ENCODE peak calls at places on chromosomes 4 and X, in five cellular contexts. A is aorta, D is posterior cingulate gyrus, I is hepatocyte, G is C1 segment of cervical spinal cord. N is an unnamed sample.
A peak's percentile ranks its signal among the peaks of the same experiment; 100 is the strongest.

GRCh38 chrX:50967734-50968133 is 57.2 kb downstream of the BMP15 start:
- DNase-seq in A (no peak), D (no peak), I (no peak), G (no peak), N (no peak)

GRCh38 chr4:90025248-90025647 is 101.9 kb upstream of the CCSER1 start:
- DNase-seq in A (no peak), D (no peak), I (peak; percentile 21), G (no peak), N (no peak)

GRCh38 chr4:176791591-176792347 is 953 bp downstream of the VEGFC start:
- DNase-seq in A (peak; percentile 47), D (peak; percentile 67), I (peak; percentile 37), G (peak; percentile 9), N (peak; percentile 52)

GRCh38 chr4:121692261-121692660 is 4.5 kb downstream of the ANXA5 start:
- DNase-seq in A (no peak), D (no peak), I (no peak), G (no peak), N (no peak)

GRCh38 chr4:169383724-169384123 is 113.0 kb upstream of the SH3RF1 start:
- DNase-seq in A (no peak), D (no peak), I (no peak), G (no peak), N (no peak)

GRCh38 chrX:95318882-95319281 is 1365.8 kb upstream of the DIAPH2 start:
- DNase-seq in A (no peak), D (no peak), I (peak; percentile 11), G (no peak), N (no peak)

GRCh38 chrX:44035576-44035975 is 62.4 kb upstream of the NDP start:
- DNase-seq in A (no peak), D (no peak), I (no peak), G (no peak), N (no peak)

GRCh38 chr4:149835280-149835679 is 19.6 kb upstream of the IQCM start:
- DNase-seq in A (no peak), D (peak; percentile 43), I (no peak), G (no peak), N (no peak)

GRCh38 chr4:154626793-154627484 is 14.5 kb upstream of the FGG start:
- DNase-seq in A (peak; percentile 60), D (peak; percentile 84), I (peak; percentile 88), G (peak; percentile 55), N (peak; percentile 56)

GRCh38 chr4:170581322-170581721 is 491.6 kb upstream of the AADAT start:
- DNase-seq in A (no peak), D (no peak), I (no peak), G (no peak), N (no peak)

GRCh38 chr4:101693842-101694398 is 96.6 kb upstream of the BANK1 start:
- DNase-seq in A (no peak), D (no peak), I (no peak), G (no peak), N (no peak)

GRCh38 chr4:2079926-2080325 is 20.8 kb downstream of the NAT8L start:
- DNase-seq in A (no peak), D (peak; percentile 14), I (no peak), G (no peak), N (no peak)

GRCh38 chr4:184329235-184330007 is 111.7 kb upstream of the ENPP6 start:
- DNase-seq in A (no peak), D (no peak), I (no peak), G (peak; percentile 44), N (no peak)

GRCh38 chrX:143945171-143945570 is 61.3 kb downstream of the UBE2NL start:
- DNase-seq in A (no peak), D (no peak), I (no peak), G (no peak), N (no peak)

GRCh38 chrX:115018040-115018647 is 728 bp upstream of the IL13RA2 start:
- DNase-seq in A (no peak), D (no peak), I (peak; percentile 25), G (no peak), N (no peak)

GRCh38 chr4:75662626-75663025 is 10.6 kb downstream of the G3BP2 start:
- DNase-seq in A (no peak), D (no peak), I (no peak), G (no peak), N (no peak)

GRCh38 chrX:134026732-134027311 is 41.4 kb upstream of the GPC3 start:
- DNase-seq in A (peak; percentile 43), D (no peak), I (peak; percentile 79), G (no peak), N (no peak)

GRCh38 chr4:118942465-118942864 is 53.8 kb downstream of the SYNPO2 start:
- DNase-seq in A (no peak), D (no peak), I (no peak), G (no peak), N (peak; percentile 28)

GRCh38 chrX:86002076-86002896 is 45.1 kb downstream of the CHM start:
- DNase-seq in A (no peak), D (peak; percentile 63), I (peak; percentile 70), G (no peak), N (no peak)

GRCh38 chr4:40524642-40525041 is 105.0 kb downstream of the RBM47 start:
- DNase-seq in A (no peak), D (no peak), I (no peak), G (no peak), N (no peak)

GRCh38 chr4:113435893-113436292 is 325.6 kb downstream of the CAMK2D start:
- DNase-seq in A (peak; percentile 62), D (no peak), I (no peak), G (no peak), N (peak; percentile 50)

GRCh38 chrX:42128587-42128986 is 205.2 kb upstream of the CASK start:
- DNase-seq in A (no peak), D (no peak), I (no peak), G (no peak), N (no peak)

GRCh38 chr4:85815796-85816459 is 341.0 kb downstream of the ARHGAP24 start:
- DNase-seq in A (no peak), D (no peak), I (no peak), G (no peak), N (no peak)

GRCh38 chrX:104098151-104098808 is 14.0 kb upstream of the ZCCHC18 start:
- DNase-seq in A (no peak), D (no peak), I (peak; percentile 72), G (no peak), N (no peak)

GRCh38 chrX:38117485-38117884 is 103.2 kb downstream of the SRPX start:
- DNase-seq in A (no peak), D (no peak), I (no peak), G (no peak), N (no peak)

GRCh38 chrX:68936608-68937007 is 107.8 kb downstream of the EFNB1 start:
- DNase-seq in A (peak; percentile 49), D (no peak), I (peak; percentile 44), G (no peak), N (no peak)

GRCh38 chr4:123415977-123416376 is 19.4 kb downstream of the SPRY1 start:
- DNase-seq in A (no peak), D (no peak), I (no peak), G (peak; percentile 3), N (no peak)